ENCODE peak calls at places on chromosomes 1 and 21, in four cellular contexts. One of them, this sample, is unnamed.

GRCh38 chr1:65150583-65151263 is 2.7 kb downstream of the AK4 start:
- DNase-seq in suprapubic skin: no peak
- DNase-seq in WERI-Rb-1: no peak
- DNase-seq in right lobe of liver: no peak
- DNase-seq in this sample: no peak

GRCh38 chr1:201778279-201779023 is 50.5 kb upstream of the IPO9 start:
- DNase-seq in suprapubic skin: no peak
- DNase-seq in WERI-Rb-1: no peak
- DNase-seq in right lobe of liver: no peak
- DNase-seq in this sample: no peak

GRCh38 chr1:217911908-217912307 is 280.8 kb downstream of the SPATA17 start:
- DNase-seq in suprapubic skin: no peak
- DNase-seq in WERI-Rb-1: peak; percentile 62
- DNase-seq in right lobe of liver: no peak
- DNase-seq in this sample: no peak

GRCh38 chr1:43282220-43283195 is 2.9 kb downstream of the C1orf210 start:
- DNase-seq in suprapubic skin: peak; percentile 44
- DNase-seq in WERI-Rb-1: no peak
- DNase-seq in right lobe of liver: no peak
- DNase-seq in this sample: peak; percentile 44

GRCh38 chr1:34266127-34266951 is 89.6 kb downstream of the C1orf94 start:
- DNase-seq in suprapubic skin: no peak
- DNase-seq in WERI-Rb-1: no peak
- DNase-seq in right lobe of liver: no peak
- DNase-seq in this sample: no peak

GRCh38 chr1:155892801-155893200 is 18.3 kb downstream of the RIT1 start:
- DNase-seq in suprapubic skin: no peak
- DNase-seq in WERI-Rb-1: no peak
- DNase-seq in right lobe of liver: no peak
- DNase-seq in this sample: no peak

GRCh38 chr1:8077120-8077573 is 51.0 kb upstream of the ERRFI1 start:
- DNase-seq in suprapubic skin: no peak
- DNase-seq in WERI-Rb-1: no peak
- DNase-seq in right lobe of liver: peak; percentile 33
- DNase-seq in this sample: peak; percentile 82

GRCh38 chr1:175272361-175272760 is 79.8 kb upstream of the KIAA0040 start:
- DNase-seq in suprapubic skin: no peak
- DNase-seq in WERI-Rb-1: no peak
- DNase-seq in right lobe of liver: no peak
- DNase-seq in this sample: no peak

GRCh38 chr1:76705560-76705959 is 161.7 kb upstream of the ST6GALNAC5 start:
- DNase-seq in suprapubic skin: no peak
- DNase-seq in WERI-Rb-1: no peak
- DNase-seq in right lobe of liver: no peak
- DNase-seq in this sample: no peak

GRCh38 chr1:244319283-244320132 is 132.2 kb downstream of the ADSS2 start:
- DNase-seq in suprapubic skin: no peak
- DNase-seq in WERI-Rb-1: no peak
- DNase-seq in right lobe of liver: no peak
- DNase-seq in this sample: no peak

GRCh38 chr21:26027696-26028095 is 142.9 kb downstream of the APP start:
- DNase-seq in suprapubic skin: no peak
- DNase-seq in WERI-Rb-1: no peak
- DNase-seq in right lobe of liver: no peak
- DNase-seq in this sample: no peak

GRCh38 chr1:7752512-7753417 is 18.3 kb upstream of the VAMP3 start:
- DNase-seq in suprapubic skin: no peak
- DNase-seq in WERI-Rb-1: peak; percentile 66
- DNase-seq in right lobe of liver: peak; percentile 34
- DNase-seq in this sample: no peak

GRCh38 chr1:99005537-99005942 is 879 bp upstream of the PLPPR5 start:
- DNase-seq in suprapubic skin: no peak
- DNase-seq in WERI-Rb-1: peak; percentile 7
- DNase-seq in right lobe of liver: no peak
- DNase-seq in this sample: no peak

GRCh38 chr1:144551107-144551542 is 41.6 kb upstream of the PPIAL4F start:
- DNase-seq in suprapubic skin: peak; percentile 63
- DNase-seq in WERI-Rb-1: no peak
- DNase-seq in right lobe of liver: no peak
- DNase-seq in this sample: peak; percentile 65

GRCh38 chr1:46181343-46182260 is 5.3 kb upstream of the P3R3URF start:
- DNase-seq in suprapubic skin: no peak
- DNase-seq in WERI-Rb-1: no peak
- DNase-seq in right lobe of liver: no peak
- DNase-seq in this sample: no peak

GRCh38 chr1:16352842-16353535 is 709 bp upstream of the FBXO42 start:
- DNase-seq in suprapubic skin: no peak
- DNase-seq in WERI-Rb-1: peak; percentile 52
- DNase-seq in right lobe of liver: peak; percentile 24
- DNase-seq in this sample: no peak

GRCh38 chr1:86169625-86170024 is 13.1 kb upstream of the COL24A1 start:
- DNase-seq in suprapubic skin: no peak
- DNase-seq in WERI-Rb-1: no peak
- DNase-seq in right lobe of liver: no peak
- DNase-seq in this sample: no peak

GRCh38 chr1:69086148-69086547 is 481.6 kb upstream of the LRRC7 start:
- DNase-seq in suprapubic skin: no peak
- DNase-seq in WERI-Rb-1: no peak
- DNase-seq in right lobe of liver: no peak
- DNase-seq in this sample: no peak

GRCh38 chr1:69090170-69090569 is 477.6 kb upstream of the LRRC7 start:
- DNase-seq in suprapubic skin: no peak
- DNase-seq in WERI-Rb-1: no peak
- DNase-seq in right lobe of liver: no peak
- DNase-seq in this sample: no peak

GRCh38 chr1:69090752-69091151 is 477.0 kb upstream of the LRRC7 start:
- DNase-seq in suprapubic skin: no peak
- DNase-seq in WERI-Rb-1: no peak
- DNase-seq in right lobe of liver: no peak
- DNase-seq in this sample: no peak

GRCh38 chr1:69088556-69088955 is 479.2 kb upstream of the LRRC7 start:
- DNase-seq in suprapubic skin: no peak
- DNase-seq in WERI-Rb-1: no peak
- DNase-seq in right lobe of liver: no peak
- DNase-seq in this sample: no peak
- H3K27ac ChIP-seq in suprapubic skin: no peak overlapping the region
- H3K27ac ChIP-seq in WERI-Rb-1: no peak overlapping the region
- H3K27ac ChIP-seq in right lobe of liver: no peak overlapping the region
- H3K27ac ChIP-seq in this sample: no peak overlapping the region

DNA sequence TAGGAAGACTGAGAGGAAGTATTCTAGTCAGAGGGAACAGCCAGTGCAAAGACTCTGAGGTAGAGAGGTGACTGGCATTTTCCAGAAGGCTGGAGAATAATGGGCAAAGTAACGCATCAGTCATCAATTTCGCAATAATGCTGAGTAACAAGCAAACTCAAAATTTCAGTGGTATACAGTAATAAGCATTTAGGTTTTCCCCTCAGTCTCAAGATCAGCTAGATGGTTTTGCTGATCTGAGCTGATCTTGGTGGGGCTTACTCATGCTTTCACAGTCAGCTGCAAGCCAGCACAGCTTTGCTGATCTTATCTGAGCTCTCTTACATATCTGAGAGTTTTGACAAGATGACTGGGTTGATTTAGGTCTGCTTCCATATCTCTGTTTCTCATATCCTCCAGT is 108.7 kb downstream of the TSEN15 start:
- DNase-seq in suprapubic skin: no peak
- DNase-seq in WERI-Rb-1: no peak
- DNase-seq in right lobe of liver: no peak
- DNase-seq in this sample: no peak
- H3K27ac ChIP-seq in suprapubic skin: no peak overlapping the region
- H3K27ac ChIP-seq in WERI-Rb-1: no peak overlapping the region
- H3K27ac ChIP-seq in right lobe of liver: no peak overlapping the region
- H3K27ac ChIP-seq in this sample: no peak overlapping the region

DNA sequence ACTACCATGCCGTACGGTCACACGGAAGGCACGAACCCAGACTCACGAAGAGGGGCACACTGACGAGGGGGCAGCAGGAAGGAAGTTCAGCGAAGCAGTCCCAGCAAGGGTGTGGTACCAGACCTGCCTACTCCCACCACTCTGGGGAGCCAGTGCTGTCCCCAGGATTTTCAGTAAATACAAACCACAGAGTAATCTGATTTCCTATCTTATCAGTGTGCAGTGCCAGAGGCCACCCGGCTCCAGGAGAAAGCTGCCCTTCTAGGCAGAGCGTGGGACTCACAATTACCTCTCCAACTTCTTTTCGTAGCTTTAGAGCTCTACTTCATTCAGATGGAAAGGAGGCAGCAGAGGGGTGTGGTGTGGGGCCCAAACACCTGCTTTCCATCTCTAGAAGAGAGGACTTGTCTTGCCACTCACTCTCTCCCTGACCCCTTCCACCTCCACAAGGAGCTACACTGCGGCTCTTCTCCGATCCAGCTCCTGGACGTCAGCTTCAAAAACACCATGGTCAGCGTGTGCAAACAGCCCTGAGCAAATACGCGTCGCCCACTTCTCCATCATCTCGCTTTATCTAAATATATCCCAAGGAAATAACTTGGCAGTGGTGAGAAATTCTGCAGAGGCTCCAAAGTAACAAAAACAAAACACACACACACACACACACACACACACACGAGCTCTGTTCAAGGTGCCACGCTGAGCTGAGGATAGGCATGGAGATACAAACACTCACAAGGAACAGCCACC is 98.5 kb downstream of the MRPL37 start:
- DNase-seq in suprapubic skin: no peak
- DNase-seq in WERI-Rb-1: no peak
- DNase-seq in right lobe of liver: no peak
- DNase-seq in this sample: no peak
- H3K27ac ChIP-seq in suprapubic skin: peak overlapping the region; percentile 37
- H3K27ac ChIP-seq in WERI-Rb-1: peak overlapping the region; percentile 94
- H3K27ac ChIP-seq in right lobe of liver: no peak overlapping the region
- H3K27ac ChIP-seq in this sample: no peak overlapping the region

GRCh38 chr1:164598719-164599118 is 39.7 kb downstream of the PBX1 start:
- DNase-seq in suprapubic skin: no peak
- DNase-seq in WERI-Rb-1: no peak
- DNase-seq in right lobe of liver: no peak
- DNase-seq in this sample: no peak

GRCh38 chr1:164601399-164602141 is 42.6 kb downstream of the PBX1 start:
- DNase-seq in suprapubic skin: no peak
- DNase-seq in WERI-Rb-1: peak; percentile 68
- DNase-seq in right lobe of liver: no peak
- DNase-seq in this sample: no peak

GRCh38 chr1:164596149-164596548 is 37.2 kb downstream of the PBX1 start:
- DNase-seq in suprapubic skin: no peak
- DNase-seq in WERI-Rb-1: no peak
- DNase-seq in right lobe of liver: no peak
- DNase-seq in this sample: no peak

GRCh38 chr1:164602142-164602429 is 43.1 kb downstream of the PBX1 start:
- DNase-seq in suprapubic skin: no peak
- DNase-seq in WERI-Rb-1: peak; percentile 38
- DNase-seq in right lobe of liver: no peak
- DNase-seq in this sample: no peak

GRCh38 chr1:164599272-164599671 is 40.3 kb downstream of the PBX1 start:
- DNase-seq in suprapubic skin: no peak
- DNase-seq in WERI-Rb-1: no peak
- DNase-seq in right lobe of liver: no peak
- DNase-seq in this sample: no peak
- H3K27ac ChIP-seq in suprapubic skin: peak overlapping the region; percentile 35
- H3K27ac ChIP-seq in WERI-Rb-1: no peak overlapping the region
- H3K27ac ChIP-seq in right lobe of liver: no peak overlapping the region
- H3K27ac ChIP-seq in this sample: no peak overlapping the region

DNA sequence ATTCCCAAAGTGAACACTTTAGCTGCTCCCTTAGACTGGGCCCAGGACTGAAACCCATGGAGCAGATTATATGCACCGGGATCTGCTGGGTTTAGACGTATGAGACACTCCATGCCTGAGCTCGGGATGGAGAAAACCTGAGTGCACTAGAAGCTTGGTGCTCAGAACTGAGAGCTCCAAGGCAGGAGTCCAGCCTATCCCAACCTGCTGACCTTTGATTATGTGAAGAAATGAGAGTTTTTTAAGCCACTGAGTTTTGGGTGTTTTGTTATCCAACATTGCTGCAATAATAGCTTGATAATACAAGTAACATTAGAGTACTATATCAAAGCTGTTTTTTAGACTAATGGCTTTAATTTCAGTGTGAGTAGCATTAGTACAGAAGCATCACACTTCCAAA is 131.5 kb upstream of the KCNK1 start:
- DNase-seq in suprapubic skin: no peak
- DNase-seq in WERI-Rb-1: no peak
- DNase-seq in right lobe of liver: no peak
- DNase-seq in this sample: no peak
- H3K27ac ChIP-seq in suprapubic skin: no peak overlapping the region
- H3K27ac ChIP-seq in WERI-Rb-1: no peak overlapping the region
- H3K27ac ChIP-seq in right lobe of liver: no peak overlapping the region
- H3K27ac ChIP-seq in this sample: no peak overlapping the region

This sample was measured in RWPE2.